ENCODE peak calls at places on chromosome 6, in five cellular contexts. D is transverse colon, S is GM12878, R is ovary, I is stomach. L is an unnamed sample.

GRCh38 chr6:140101367-140101766 is 726.9 kb upstream of the CITED2 start:
- DNase-seq in D (no peak), S (no peak), R (no peak), I (no peak), L (no peak)

GRCh38 chr6:164870175-164870574 is 439.2 kb downstream of the C6orf118 start:
- DNase-seq in D (no peak), S (no peak), R (no peak), I (no peak), L (no peak)

GRCh38 chr6:16244869-16245451 is 6.6 kb downstream of the GMPR start:
- DNase-seq in D (no peak), S (no peak), R (no peak), I (no peak), L (no peak)

GRCh38 chr6:68087399-68088133 is 547.5 kb upstream of the ADGRB3 start:
- DNase-seq in D (no peak), S (peak; percentile 32), R (no peak), I (no peak), L (no peak)

GRCh38 chr6:92810913-92811312 is 608.4 kb downstream of the EPHA7 start:
- DNase-seq in D (no peak), S (peak; percentile 13), R (no peak), I (no peak), L (no peak)

GRCh38 chr6:158049055-158050028 is 67.7 kb downstream of the SYNJ2 start:
- DNase-seq in D (no peak), S (no peak), R (no peak), I (no peak), L (no peak)

GRCh38 chr6:66838764-66839163 is 1131.7 kb upstream of the EYS start:
- DNase-seq in D (no peak), S (no peak), R (no peak), I (no peak), L (no peak)

GRCh38 chr6:150301871-150302800 is 66.7 kb upstream of the IYD start:
- DNase-seq in D (no peak), S (no peak), R (no peak), I (no peak), L (no peak)

GRCh38 chr6:130453230-130453629 is 87.4 kb downstream of the TMEM200A start:
- DNase-seq in D (no peak), S (no peak), R (no peak), I (no peak), L (no peak)

GRCh38 chr6:100283288-100283687 is 181.4 kb downstream of the SIM1 start:
- DNase-seq in D (no peak), S (no peak), R (no peak), I (no peak), L (no peak)

GRCh38 chr6:143457563-143458359 is 7.2 kb downstream of the PEX3 start:
- DNase-seq in D (no peak), S (no peak), R (no peak), I (no peak), L (no peak)

GRCh38 chr6:153140299-153140698 is 9.2 kb upstream of the RGS17 start:
- DNase-seq in D (no peak), S (no peak), R (no peak), I (no peak), L (no peak)

GRCh38 chr6:160124007-160124406 is 2.4 kb downstream of the SLC22A1 start:
- DNase-seq in D (no peak), S (no peak), R (no peak), I (no peak), L (no peak)

GRCh38 chr6:313917-314316 is 21.6 kb downstream of the DUSP22 start:
- DNase-seq in D (no peak), S (no peak), R (no peak), I (no peak), L (no peak)

GRCh38 chr6:24768361-24768760 is 6.4 kb upstream of the GMNN start:
- DNase-seq in D (no peak), S (no peak), R (no peak), I (no peak), L (no peak)

GRCh38 chr6:109678240-109678639 is 12.8 kb downstream of the AK9 start:
- DNase-seq in D (no peak), S (no peak), R (no peak), I (no peak), L (no peak)

GRCh38 chr6:109671721-109672120 is 19.3 kb downstream of the AK9 start:
- DNase-seq in D (no peak), S (no peak), R (no peak), I (no peak), L (no peak)

GRCh38 chr6:109672204-109672603 is 18.8 kb downstream of the AK9 start:
- DNase-seq in D (no peak), S (no peak), R (no peak), I (no peak), L (no peak)

GRCh38 chr6:109672827-109673226 is 18.2 kb downstream of the AK9 start:
- DNase-seq in D (no peak), S (no peak), R (no peak), I (no peak), L (no peak)

GRCh38 chr6:109676724-109677123 is 14.3 kb downstream of the AK9 start:
- DNase-seq in D (no peak), S (no peak), R (no peak), I (no peak), L (no peak)
- TF ChIP-seq POLR2A in D (no peak), S (no peak), R (no peak), I (no peak), L (no peak)

GRCh38 chr6:53840027-53840426 is 45.2 kb downstream of the LRRC1 start:
- DNase-seq in D (no peak), S (no peak), R (no peak), I (no peak), L (no peak)
- TF ChIP-seq EP300 in D (no peak), S (no peak), R (no peak), I (no peak), L (no peak)

DNA sequence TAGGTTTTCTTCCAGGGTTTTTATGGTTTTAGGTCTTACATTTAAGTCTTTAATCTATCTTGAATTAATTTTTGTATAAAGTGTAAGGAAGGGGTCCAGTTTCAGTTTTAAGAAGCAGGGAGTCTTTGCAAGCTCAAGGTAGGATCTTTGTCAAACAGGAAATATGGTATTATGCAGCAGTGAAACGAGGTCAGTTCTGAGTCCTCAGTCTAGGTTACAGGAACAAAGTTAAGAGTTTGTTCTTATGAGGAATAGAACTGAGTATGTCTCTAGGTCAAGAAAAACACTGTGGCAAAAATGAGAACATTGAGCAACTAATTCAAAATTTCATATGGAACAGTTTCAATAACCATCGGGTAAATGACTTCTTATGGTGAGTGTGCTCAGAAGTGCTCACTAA is 63.6 kb downstream of the GCLC start:
- DNase-seq in D (no peak), S (no peak), R (no peak), I (no peak), L (no peak)
- TF ChIP-seq POLR2A in D (no peak), S (no peak), R (no peak), I (no peak), L (no peak)

DNA sequence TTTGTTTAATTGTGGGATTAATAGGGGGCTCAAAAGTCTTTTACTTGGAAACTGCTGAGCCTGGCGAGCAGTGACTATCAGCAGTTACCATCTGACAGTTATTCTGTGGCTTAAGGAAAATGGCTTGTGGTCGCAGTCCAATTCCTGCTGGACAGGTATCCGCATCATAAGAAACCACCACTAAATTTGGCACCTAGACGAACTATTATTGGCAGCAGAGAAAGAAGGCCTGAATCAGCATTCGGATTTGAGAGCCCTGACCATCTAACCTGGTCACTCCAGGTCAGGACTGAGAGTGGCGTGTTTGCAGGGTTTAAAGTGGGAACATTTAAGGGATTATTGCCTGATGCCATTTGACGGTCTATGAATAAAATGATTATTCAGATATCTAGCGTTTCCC is 146.4 kb downstream of the RPS12 start:
- DNase-seq in D (no peak), S (no peak), R (no peak), I (no peak), L (no peak)
- TF ChIP-seq EP300 in D (no peak), S (no peak), R (no peak), I (no peak), L (no peak)

GRCh38 chr6:28682542-28682941 is 156.9 kb downstream of the GPX5 start:
- DNase-seq in D (no peak), S (no peak), R (no peak), I (no peak), L (no peak)

DNA sequence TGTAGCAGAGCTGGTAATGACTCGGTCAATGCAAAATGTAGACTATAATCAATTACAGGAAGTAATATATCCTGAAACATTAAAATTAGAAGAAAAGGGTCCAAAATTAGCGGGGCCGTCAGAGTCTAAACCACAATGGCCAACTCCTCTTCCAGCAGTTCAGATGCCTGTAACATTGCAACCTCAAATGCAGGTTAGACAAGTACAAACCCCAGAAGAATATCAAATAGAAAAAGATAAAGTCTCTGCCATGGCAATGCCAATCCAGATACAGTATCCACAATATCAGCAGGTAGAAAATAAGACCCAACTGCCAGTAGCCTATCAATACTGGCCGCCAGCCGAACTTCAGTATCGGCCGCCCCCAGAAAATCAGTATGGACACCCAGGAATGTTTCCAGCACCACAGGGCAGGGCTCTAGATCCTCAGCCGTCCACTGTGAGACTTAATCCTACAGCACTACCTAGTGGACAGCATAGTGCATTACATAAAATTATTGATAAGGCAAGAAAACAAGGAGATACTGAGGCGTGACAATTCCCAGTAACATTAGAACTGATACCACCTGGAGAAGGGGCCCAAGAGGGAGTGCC is 158.4 kb downstream of the GPX5 start:
- DNase-seq in D (peak; percentile 8), S (no peak), R (no peak), I (no peak), L (no peak)
- TF ChIP-seq POLR2A in D (no peak), S (no peak), R (no peak), I (no peak), L (no peak)

GRCh38 chr6:137819740-137820139 is 47.3 kb upstream of the TNFAIP3 start:
- DNase-seq in D (no peak), S (peak; percentile 59), R (no peak), I (no peak), L (no peak)
- TF ChIP-seq EP300 in D (no peak), S (no peak), R (no peak), I (no peak), L (no peak)

GRCh38 chr6:168413018-168413720 is 27.8 kb upstream of the SMOC2 start:
- DNase-seq in D (no peak), S (no peak), R (no peak), I (no peak), L (no peak)
- TF ChIP-seq POLR2A in D (no peak), S (no peak), R (no peak), I (no peak), L (no peak)

GRCh38 chr6:39274903-39275302 is 39.3 kb downstream of the KCNK17 start:
- DNase-seq in D (no peak), S (no peak), R (no peak), I (no peak), L (no peak)

GRCh38 chr6:39276379-39276995 is 37.7 kb downstream of the KCNK17 start:
- DNase-seq in D (peak; percentile 30), S (no peak), R (no peak), I (no peak), L (no peak)

GRCh38 chr6:39269971-39270370 is 40.7 kb upstream of the KCNK5 start:
- DNase-seq in D (no peak), S (no peak), R (no peak), I (no peak), L (no peak)

GRCh38 chr6:39274471-39274870 is 39.7 kb downstream of the KCNK17 start:
- DNase-seq in D (no peak), S (no peak), R (no peak), I (no peak), L (no peak)

DNA sequence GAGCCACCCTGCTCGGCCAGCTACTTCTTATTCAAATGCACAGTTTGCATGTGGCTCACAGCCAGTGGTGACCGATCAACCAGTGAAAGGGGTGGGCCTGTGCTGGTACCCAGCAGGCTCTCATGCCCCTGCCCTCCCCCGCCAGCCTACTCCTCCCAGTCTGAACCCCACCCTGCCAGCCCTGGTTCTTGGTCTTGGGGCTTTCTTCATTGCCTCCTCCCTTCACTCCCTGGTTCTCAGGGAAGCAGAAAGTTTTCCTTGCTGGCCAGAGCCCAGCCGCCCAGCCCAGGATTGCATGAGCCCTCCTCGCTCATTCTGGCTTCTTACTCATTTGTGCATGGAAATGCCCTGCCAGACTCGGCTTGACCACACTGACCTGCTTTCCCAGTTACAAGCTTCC is 40.8 kb downstream of the KCNK17 start:
- DNase-seq in D (peak; percentile 41), S (no peak), R (no peak), I (peak; percentile 73), L (no peak)
- TF ChIP-seq EP300 in D (no peak), S (no peak), R (no peak), I (no peak), L (no peak)

L was measured in suprapubic skin.